ENCODE peak calls at places on chromosome 6, in nine cellular contexts. Q is mucosa of descending colon, U is right atrium auricular region, R is HCT116, Z is epithelial cell of proximal tubule, D is body of pancreas, F is foreskin fibroblast, X is astrocyte of the spinal cord, P is heart left ventricle. M is an unnamed sample.

GRCh38 chr6:1864496-1864895 is 254.8 kb downstream of the FOXC1 start:
- DNase-seq in R (no peak), F (no peak), Z (peak), X (no peak), P (no peak), D (no peak), Q (no peak), U (no peak), M (no peak)

GRCh38 chr6:13425971-13426931 is 61.1 kb downstream of the GFOD1 start:
- DNase-seq in U (no peak), F (peak), D (no peak), R (no peak), P (no peak), Q (no peak), Z (no peak), X (peak), M (no peak)

GRCh38 chr6:84263557-84263956 is 36.1 kb upstream of the CEP162 start:
- DNase-seq in P (no peak), D (no peak), F (peak), R (no peak), Z (no peak), Q (no peak), U (no peak), X (no peak), M (no peak)

GRCh38 chr6:147933201-147933600 is 409.4 kb upstream of the SASH1 start:
- DNase-seq in F (no peak), X (no peak), Z (no peak), U (no peak), Q (no peak), R (no peak), P (no peak), D (no peak), M (no peak)

GRCh38 chr6:115545410-115545986 is 515.2 kb downstream of the FRK start:
- DNase-seq in P (peak), U (no peak), R (no peak), F (no peak), Q (no peak), D (no peak), X (no peak), Z (no peak), M (peak)

GRCh38 chr6:130376921-130377320 is 11.1 kb downstream of the TMEM200A start:
- DNase-seq in U (no peak), Q (no peak), D (no peak), Z (no peak), R (no peak), X (no peak), F (peak), P (no peak), M (no peak)

GRCh38 chr6:12228447-12229146 is 61.6 kb upstream of the EDN1 start:
- DNase-seq in F (no peak), R (no peak), U (no peak), Q (peak), D (no peak), P (no peak), Z (no peak), X (no peak), M (no peak)

GRCh38 chr6:28003661-28004060 is 46.6 kb downstream of the OR2B6 start:
- DNase-seq in F (no peak), X (no peak), D (no peak), Q (peak), U (no peak), R (no peak), P (no peak), Z (no peak), M (no peak)

GRCh38 chr6:38640216-38640909 is 634 bp upstream of the BTBD9 start:
- DNase-seq in R (no peak), Z (no peak), D (no peak), Q (peak), P (no peak), F (peak), X (no peak), U (no peak), M (peak)

GRCh38 chr6:103783344-103783743 is 1076.4 kb downstream of the HACE1 start:
- DNase-seq in F (no peak), R (no peak), D (peak), Q (no peak), P (no peak), Z (no peak), U (no peak), X (no peak), M (peak)

GRCh38 chr6:70371454-70372105 is 41.7 kb upstream of the FAM135A start:
- DNase-seq in Q (no peak), F (peak), D (no peak), R (peak), Z (no peak), P (no peak), X (peak), U (no peak), M (no peak)

GRCh38 chr6:106046116-106046853 is 39.9 kb upstream of the PRDM1 start:
- DNase-seq in D (no peak), U (no peak), R (no peak), X (no peak), P (no peak), Q (no peak), Z (no peak), F (no peak), M (no peak)

GRCh38 chr6:146545608-146546007 is 2.0 kb downstream of the RAB32 start:
- DNase-seq in F (peak), U (no peak), D (no peak), X (peak), Z (no peak), Q (peak), P (no peak), R (no peak), M (no peak)

GRCh38 chr6:42118162-42119001 is 24.0 kb downstream of the C6orf132 start:
- DNase-seq in F (peak), U (no peak), X (no peak), Q (peak), R (no peak), Z (no peak), P (peak), D (peak), M (no peak)

GRCh38 chr6:114390176-114390575 is 47.4 kb upstream of the HS3ST5 start:
- DNase-seq in Q (no peak), Z (no peak), U (no peak), X (no peak), R (no peak), D (no peak), F (peak), P (no peak), M (no peak)

GRCh38 chr6:113488812-113489685 is 368.1 kb upstream of the MARCKS start:
- DNase-seq in Q (peak), R (no peak), D (no peak), P (no peak), Z (no peak), F (no peak), X (no peak), U (no peak), M (no peak)

GRCh38 chr6:133837801-133838349 is 51.0 kb upstream of the TCF21 start:
- DNase-seq in R (peak), Z (no peak), Q (peak), F (peak), U (no peak), D (peak), X (peak), P (no peak), M (peak)

GRCh38 chr6:71473908-71474307 is 185.3 kb downstream of the OGFRL1 start:
- DNase-seq in Z (peak), X (peak), D (peak), F (peak), R (no peak), P (peak), U (peak), Q (peak), M (no peak)

GRCh38 chr6:151647871-151648639 is 154.2 kb downstream of the CCDC170 start:
- DNase-seq in X (no peak), F (no peak), U (no peak), P (no peak), Q (peak), D (no peak), Z (no peak), R (peak), M (peak)

GRCh38 chr6:135567375-135568083 is 70.0 kb upstream of the AHI1 start:
- DNase-seq in D (no peak), X (no peak), P (no peak), R (no peak), Q (no peak), F (no peak), Z (no peak), U (no peak), M (no peak)

GRCh38 chr6:165417298-165417865 is 108.0 kb upstream of the C6orf118 start:
- DNase-seq in D (no peak), R (no peak), Q (no peak), U (no peak), P (no peak), Z (no peak), X (no peak), F (no peak), M (no peak)

GRCh38 chr6:68892432-68892831 is 257.4 kb downstream of the ADGRB3 start:
- DNase-seq in F (peak), D (no peak), Q (no peak), Z (no peak), R (no peak), U (no peak), P (no peak), X (no peak), M (no peak)

GRCh38 chr6:86657192-86657591 is 280.1 kb upstream of the HTR1E start:
- DNase-seq in R (no peak), Z (no peak), X (no peak), F (no peak), P (no peak), D (no peak), U (no peak), Q (no peak), M (no peak)

GRCh38 chr6:98092326-98092725 is 742.0 kb upstream of the POU3F2 start:
- DNase-seq in U (no peak), Z (no peak), D (no peak), F (no peak), R (no peak), Q (no peak), P (no peak), X (no peak), M (no peak)

GRCh38 chr6:27902335-27903314 is 9.6 kb downstream of the OR2B2 start:
- DNase-seq in D (peak), Z (no peak), P (peak), U (peak), Q (peak), F (peak), R (peak), X (peak), M (peak)

GRCh38 chr6:107811591-107812218 is 12.4 kb downstream of the SCML4 start:
- DNase-seq in U (peak), D (peak), Q (no peak), R (no peak), F (peak), X (no peak), Z (peak), P (no peak), M (peak)

GRCh38 chr6:34132486-34133185 is 13.3 kb downstream of the GRM4 start:
- DNase-seq in X (peak), P (no peak), F (peak), U (no peak), Q (peak), Z (no peak), D (peak), R (no peak), M (peak)

GRCh38 chr6:169236988-169237387 is 16.7 kb downstream of the THBS2 start:
- DNase-seq in Z (no peak), Q (no peak), P (no peak), U (no peak), X (no peak), D (no peak), F (no peak), R (no peak), M (no peak)

GRCh38 chr6:42692151-42692911 is 30.1 kb downstream of the PRPH2 start:
- DNase-seq in Q (no peak), F (peak), P (no peak), R (peak), U (peak), Z (peak), D (no peak), X (peak), M (no peak)

GRCh38 chr6:115969930-115970273 is 90.8 kb downstream of the FRK start:
- DNase-seq in F (peak), D (no peak), U (no peak), X (peak), R (no peak), Z (no peak), Q (no peak), P (no peak), M (no peak)

DNA sequence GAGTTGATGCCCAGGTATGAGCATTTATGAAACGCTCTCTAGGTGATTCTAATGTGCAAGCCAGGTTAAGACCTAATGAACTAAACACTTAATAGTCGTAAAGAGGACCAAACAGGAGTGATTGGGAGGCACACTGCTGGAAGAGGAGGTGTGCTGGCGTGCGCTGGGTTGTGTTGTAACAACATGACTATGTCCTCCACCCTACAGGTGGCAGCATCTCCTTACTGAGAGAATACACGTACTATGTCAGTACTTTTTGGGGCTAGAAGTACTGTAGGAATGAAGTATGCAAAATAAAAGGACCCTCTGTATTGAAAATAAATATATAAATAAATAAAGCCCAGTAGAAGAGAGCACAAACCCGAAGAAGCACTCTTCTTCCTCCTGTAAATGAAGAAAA is 11.9 kb downstream of the C6orf89 start:
- DNase-seq in X (peak), Z (no peak), U (no peak), R (no peak), Q (no peak), P (no peak), D (no peak), F (peak), M (no peak)
- TF ChIP-seq CTCF in X (peak), Z (peak), U (peak), R (peak), Q (no peak), P (peak), D (no peak), F (no peak), M (no peak)

DNA sequence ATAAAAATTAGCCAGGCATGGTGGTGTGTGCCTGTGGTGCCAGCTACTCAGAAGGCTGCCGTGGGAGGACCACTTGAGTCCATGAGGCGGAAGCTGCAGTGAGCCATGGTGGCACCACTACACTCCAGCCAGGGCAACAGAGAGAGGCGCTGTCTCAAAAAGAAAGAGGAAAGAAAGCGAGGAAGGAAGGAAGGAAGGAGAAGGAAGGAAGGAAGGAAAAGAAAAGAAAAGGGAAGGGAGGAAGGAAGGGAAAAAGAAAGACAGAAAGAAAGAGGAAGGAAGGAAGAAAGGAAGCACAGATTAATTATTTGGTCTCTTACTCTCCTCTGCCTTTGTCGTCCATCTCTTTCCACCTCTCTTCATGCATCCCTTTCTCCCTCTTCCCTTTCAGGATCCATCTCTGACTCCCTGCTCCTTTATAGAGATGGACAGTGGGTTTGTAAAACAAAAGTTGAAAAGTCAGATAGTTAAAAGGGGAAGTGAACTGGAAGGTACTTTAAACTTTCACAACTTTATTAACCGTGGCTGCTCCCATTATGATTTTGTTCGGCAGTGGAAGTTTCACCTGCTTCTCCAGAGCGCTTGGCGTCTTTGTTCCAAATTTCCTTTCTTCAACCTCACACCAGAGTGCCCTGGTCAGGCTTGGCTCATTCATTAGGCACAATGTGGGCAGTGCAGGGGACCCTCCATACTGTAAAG is 1.5 kb downstream of the HLA-DQA1 start:
- DNase-seq in U (no peak), P (no peak), X (no peak), F (no peak), D (no peak), Z (no peak), R (no peak), Q (no peak), M (no peak)
- H3K4me3 ChIP-seq in U (no peak), P (no peak), X (no peak), F (no peak), D (no peak), Z (no peak), R (no peak), Q (no peak), M (no peak)

GRCh38 chr6:8170245-8170644 is 67.9 kb upstream of the EEF1E1 start:
- DNase-seq in U (no peak), D (no peak), Q (no peak), R (no peak), F (no peak), Z (no peak), X (no peak), P (no peak), M (no peak)
- TF ChIP-seq CTCF in U (no peak), D (no peak), Q (no peak), R (peak), F (no peak), Z (no peak), X (peak), P (no peak), M (no peak)

DNA sequence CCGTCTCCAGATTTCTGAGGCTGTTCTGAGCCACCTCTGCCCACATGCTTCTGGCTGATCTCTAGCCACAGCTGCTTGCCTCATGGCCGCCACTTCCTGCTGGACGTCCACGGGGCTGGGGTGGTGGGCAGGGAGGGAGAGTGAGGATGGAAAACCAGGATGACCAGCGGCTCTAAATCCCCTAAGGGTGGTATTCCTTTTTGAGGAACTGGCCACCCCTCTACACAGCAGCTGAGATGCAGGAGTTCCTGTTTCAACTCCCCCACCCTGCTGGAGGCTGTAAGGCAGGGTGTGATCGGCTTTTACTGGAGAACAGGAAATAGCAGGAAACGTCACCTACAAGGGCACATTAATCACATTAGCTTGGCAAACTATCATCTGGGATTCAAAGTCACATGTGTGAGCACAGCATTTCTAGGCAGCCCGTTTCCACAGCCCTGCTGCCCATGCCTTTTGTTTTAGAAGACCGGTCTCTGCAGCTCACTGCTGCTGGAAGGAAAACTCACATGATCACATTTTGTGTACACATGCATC is 181.6 kb upstream of the ECI2 start:
- DNase-seq in R (no peak), D (peak), X (peak), F (peak), U (peak), Q (peak), Z (no peak), P (peak), M (no peak)
- H3K4me3 ChIP-seq in R (no peak), D (no peak), X (no peak), F (no peak), U (no peak), Q (no peak), Z (no peak), P (no peak), M (no peak)

DNA sequence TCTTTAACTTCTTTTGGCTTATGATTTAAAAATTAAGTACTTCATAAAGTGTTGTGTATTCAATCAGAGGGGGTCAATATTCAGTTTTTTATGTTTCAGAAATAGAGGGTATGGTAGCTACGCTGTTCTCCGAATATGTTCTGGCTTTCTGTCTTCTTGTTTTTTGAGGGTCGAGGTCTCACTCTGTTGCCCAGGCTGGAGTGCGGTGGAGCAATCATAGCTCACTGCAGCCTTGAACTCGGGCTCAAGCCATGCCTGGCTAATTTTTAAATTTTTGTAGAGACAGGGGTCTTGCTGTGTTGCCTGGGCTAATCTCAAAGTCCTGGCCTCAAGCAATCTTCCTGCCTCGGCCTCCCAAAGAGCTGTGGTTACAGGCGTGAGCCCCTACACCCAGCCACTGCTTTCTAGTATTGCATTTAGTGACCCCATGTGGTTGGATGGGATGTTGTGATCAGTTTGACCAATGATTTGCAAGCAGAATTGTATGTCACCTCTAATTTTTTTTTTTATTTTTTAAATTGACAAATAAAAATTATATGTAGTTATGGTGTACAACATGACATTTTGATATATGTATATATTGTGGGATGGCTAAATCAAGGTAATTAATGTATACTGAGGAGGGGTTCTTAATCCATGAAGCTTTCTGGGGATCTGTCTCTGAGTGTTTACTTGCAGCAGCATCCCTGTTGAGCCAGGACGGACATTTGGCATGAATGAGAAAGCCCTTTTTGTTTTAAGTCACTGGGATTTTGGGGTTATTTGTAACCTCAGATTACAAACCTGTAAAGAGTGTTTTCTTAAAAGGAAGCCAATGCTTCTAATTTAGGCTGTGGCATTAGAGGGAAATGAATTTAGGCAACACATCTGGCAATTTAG is 38.5 kb upstream of the DEK start:
- DNase-seq in X (peak), D (no peak), Q (peak), U (no peak), F (peak), Z (no peak), P (no peak), R (no peak), M (no peak)
- TF ChIP-seq CTCF in X (peak), D (no peak), Q (no peak), U (peak), F (no peak), Z (peak), P (peak), R (no peak), M (no peak)

GRCh38 chr6:46410330-46410953 is 80.8 kb downstream of the RCAN2 start:
- DNase-seq in D (peak), P (peak), F (peak), X (peak), R (peak), U (no peak), Z (peak), Q (peak), M (peak)

GRCh38 chr6:46411798-46412197 is 79.5 kb downstream of the RCAN2 start:
- DNase-seq in D (no peak), Q (no peak), F (no peak), Z (no peak), R (no peak), X (no peak), P (no peak), U (no peak), M (no peak)

GRCh38 chr6:46412662-46413061 is 78.6 kb downstream of the RCAN2 start:
- DNase-seq in R (no peak), U (no peak), F (no peak), X (no peak), D (no peak), Z (no peak), P (no peak), Q (no peak), M (no peak)

GRCh38 chr6:46407785-46408530 is 83.3 kb downstream of the RCAN2 start:
- DNase-seq in Q (no peak), Z (no peak), P (no peak), U (no peak), D (no peak), R (no peak), X (no peak), F (peak), M (no peak)

DNA sequence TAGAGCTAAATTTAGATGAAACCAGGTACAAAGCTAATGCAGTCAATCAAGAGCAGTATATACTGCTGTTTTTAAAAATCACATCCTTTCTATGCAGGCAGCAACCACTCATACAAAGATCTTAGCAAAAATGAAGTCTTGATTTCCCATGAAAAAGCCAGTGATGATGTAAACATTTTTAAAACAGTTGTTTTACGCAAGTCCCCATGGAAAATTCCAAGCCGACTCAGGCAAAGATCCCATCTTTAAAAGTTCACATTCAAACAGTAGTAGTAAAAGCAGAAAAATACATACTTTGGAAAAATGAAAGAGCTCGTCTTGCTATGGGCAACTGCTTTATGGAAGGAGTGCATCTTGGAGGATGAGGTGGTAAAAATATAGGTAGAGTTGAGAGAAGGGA is 84.0 kb downstream of the RCAN2 start:
- DNase-seq in Z (no peak), U (no peak), Q (no peak), P (no peak), R (no peak), D (no peak), X (no peak), F (no peak), M (no peak)
- H3K4me3 ChIP-seq in Z (no peak), U (no peak), Q (no peak), P (no peak), R (no peak), D (no peak), X (no peak), F (no peak), M (no peak)

M was measured in testis.